ENCODE peak calls at places on chromosome 5, in nine cellular contexts. E is lung; L is stimulated activated CD8-positive, alpha-beta memory T cell treated with anti-CD3 and anti-CD28 coated beads, Interleukin-12 subunit alpha, Interleukin-12 subunit beta, amount 100 ng/mL, for 1 hour; H is endodermal cell; S is A172; T is stimulated activated CD4-positive, alpha-beta T cell treated with anti-CD3 and anti-CD28 coated beads, TNF-alpha, amount 100 ng/mL, for 48 hours; G is H9; W is activated naive CD4-positive, alpha-beta T cell treated with anti-CD3 and anti-CD28 coated beads, Interleukin-2, amount 10 ng/mL, durations not matched to agents 7 days and 5 days; F is GM03348. A is an unnamed sample.
A peak's percentile ranks its signal among the peaks of the same experiment; 100 is the strongest.

GRCh38 chr5:21931076-21931475 is 922.1 kb downstream of the CDH12 start:
- DNase-seq in E (no peak), L (no peak), H (no peak), S (no peak), T (no peak), G (no peak), W (no peak), F (no peak), A (no peak)

GRCh38 chr5:10323588-10324488 is 16.1 kb upstream of the CMBL start:
- DNase-seq in E (no peak), L (no peak), H (peak; percentile 26), S (no peak), T (no peak), G (no peak), W (no peak), F (peak; percentile 57), A (no peak)

GRCh38 chr5:158660726-158661125 is 439.0 kb downstream of the EBF1 start:
- DNase-seq in E (no peak), L (no peak), H (no peak), S (no peak), T (no peak), G (no peak), W (no peak), F (peak; percentile 14), A (no peak)

GRCh38 chr5:67971223-67971830 is 244.2 kb upstream of the PIK3R1 start:
- DNase-seq in E (no peak), L (no peak), H (no peak), S (no peak), T (no peak), G (no peak), W (no peak), F (peak; percentile 73), A (no peak)

GRCh38 chr5:146047396-146047795 is 58.0 kb downstream of the PLAC8L1 start:
- DNase-seq in E (no peak), L (no peak), H (no peak), S (peak; percentile 85), T (no peak), G (no peak), W (no peak), F (peak; percentile 18), A (no peak)

GRCh38 chr5:88741964-88742363 is 141.0 kb downstream of the MEF2C start:
- DNase-seq in E (no peak), L (no peak), H (no peak), S (no peak), T (no peak), G (no peak), W (no peak), F (no peak), A (no peak)

GRCh38 chr5:173020643-173021042 is 35.5 kb upstream of the CREBRF start:
- DNase-seq in E (no peak), L (no peak), H (no peak), S (no peak), T (no peak), G (no peak), W (no peak), F (no peak), A (no peak)

GRCh38 chr5:133749331-133749985 is 137.1 kb upstream of the FSTL4 start:
- DNase-seq in E (no peak), L (no peak), H (peak; percentile 27), S (no peak), T (no peak), G (no peak), W (no peak), F (no peak), A (no peak)

GRCh38 chr5:10351199-10351881 is 2.2 kb upstream of the MARCHF6 start:
- DNase-seq in E (no peak), L (no peak), H (peak; percentile 49), S (peak; percentile 55), T (no peak), G (no peak), W (no peak), F (no peak), A (no peak)

GRCh38 chr5:123358751-123359150 is 64.5 kb downstream of the CEP120 start:
- DNase-seq in E (no peak), L (no peak), H (no peak), S (no peak), T (no peak), G (no peak), W (no peak), F (no peak), A (no peak)

GRCh38 chr5:89401659-89402058 is 518.7 kb upstream of the MEF2C start:
- DNase-seq in E (no peak), L (no peak), H (no peak), S (no peak), T (no peak), G (no peak), W (no peak), F (no peak), A (no peak)

GRCh38 chr5:82772281-82772680 is 304.9 kb downstream of the TMEM167A start:
- DNase-seq in E (no peak), L (no peak), H (no peak), S (no peak), T (no peak), G (no peak), W (no peak), F (no peak), A (no peak)

GRCh38 chr5:120217001-120217400 is 247.1 kb upstream of the PRR16 start:
- DNase-seq in E (no peak), L (no peak), H (no peak), S (no peak), T (no peak), G (no peak), W (no peak), F (no peak), A (no peak)

GRCh38 chr5:159972538-159973362 is 36.2 kb upstream of the TTC1 start:
- DNase-seq in E (no peak), L (no peak), H (peak; percentile 63), S (no peak), T (no peak), G (peak; percentile 50), W (no peak), F (no peak), A (no peak)

GRCh38 chr5:168477060-168477459 is 9.2 kb upstream of the RARS1 start:
- DNase-seq in E (no peak), L (no peak), H (peak; percentile 55), S (peak; percentile 76), T (no peak), G (no peak), W (no peak), F (peak; percentile 67), A (no peak)

GRCh38 chr5:68565427-68565826 is 349.9 kb downstream of the PIK3R1 start:
- DNase-seq in E (no peak), L (no peak), H (peak; percentile 51), S (no peak), T (no peak), G (no peak), W (no peak), F (no peak), A (peak; percentile 19)

GRCh38 chr5:138339086-138339456 is 1.0 kb downstream of the FAM53C start:
- DNase-seq in E (no peak), L (no peak), H (peak; percentile 71), S (no peak), T (no peak), G (no peak), W (no peak), F (peak; percentile 23), A (no peak)

GRCh38 chr5:138354926-138355378 is 2.5 kb downstream of the KDM3B start:
- DNase-seq in E (no peak), L (peak; percentile 17), H (peak; percentile 78), S (peak; percentile 88), T (peak; percentile 21), G (peak; percentile 64), W (peak; percentile 46), F (peak; percentile 84), A (no peak)

GRCh38 chr5:150411245-150411979 is 1.3 kb downstream of the CD74 start:
- DNase-seq in E (peak; percentile 80), L (peak; percentile 39), H (peak; percentile 77), S (no peak), T (peak; percentile 20), G (no peak), W (peak; percentile 87), F (no peak), A (peak; percentile 83)

GRCh38 chr5:122434120-122434519 is 122.1 kb downstream of the SNCAIP start:
- DNase-seq in E (no peak), L (no peak), H (no peak), S (no peak), T (no peak), G (no peak), W (no peak), F (no peak), A (no peak)

GRCh38 chr5:139671096-139671841 is 23.1 kb downstream of the CXXC5 start:
- DNase-seq in E (no peak), L (no peak), H (no peak), S (no peak), T (no peak), G (no peak), W (no peak), F (no peak), A (no peak)